ENCODE peak calls at places on chromosomes 6 and 20, in six cellular contexts. L is activated gamma-delta T cell, E is breast epithelium, R is NCI-H748 treated with DMSO at 0.1 percent for 48 hours, I is amniotic stem cell, J is T-helper 9 cell. K is an unnamed sample.
A peak's percentile ranks its signal among the peaks of the same experiment; 100 is the strongest.

GRCh38 chr6:157531169-157531985 is 150.4 kb downstream of the ZDHHC14 start:
- DNase-seq in L (no peak), I (no peak), R (no peak), J (no peak), E (no peak), K (no peak)

GRCh38 chr6:63740709-63741108 is 105.1 kb downstream of the PHF3 start:
- DNase-seq in E (no peak), R (no peak), J (no peak), I (no peak), L (no peak), K (no peak)

GRCh38 chr20:58046311-58046710 is 182.1 kb downstream of the ANKRD60 start:
- DNase-seq in E (no peak), I (no peak), R (no peak), J (no peak), L (no peak), K (no peak)

GRCh38 chr20:56628873-56629463 is at the start of gene TFAP2C:
- DNase-seq in E (peak; percentile 85), I (peak; percentile 27), L (no peak), R (peak; percentile 56), J (no peak), K (no peak)

GRCh38 chr6:32944265-32944664 is 3.4 kb upstream of the HLA-DMB start:
- DNase-seq in L (no peak), E (no peak), R (no peak), J (no peak), I (no peak), K (no peak)

GRCh38 chr6:109340811-109341210 is 41.5 kb downstream of the CD164 start:
- DNase-seq in E (no peak), R (no peak), J (no peak), L (no peak), I (no peak), K (no peak)

GRCh38 chr6:87944541-87944954 is 103.1 kb upstream of the SPACA1 start:
- DNase-seq in L (no peak), I (no peak), R (no peak), E (peak; percentile 56), J (no peak), K (peak; percentile 61)

GRCh38 chr6:2866183-2866846 is 24.7 kb upstream of the SERPINB1 start:
- DNase-seq in I (no peak), R (no peak), J (no peak), L (no peak), E (no peak), K (no peak)

GRCh38 chr20:36177716-36178115 is 23.2 kb downstream of the EPB41L1 start:
- DNase-seq in L (no peak), J (no peak), I (no peak), R (no peak), E (no peak), K (no peak)

K was measured in cerebellar cortex.